ENCODE peak calls at places on chromosomes 13 and 19, in five cellular contexts. T is A549, A is IMR-90, C is H1, U is HepG2. R is an unnamed sample.

GRCh38 chr13:83877901-83878300 is 4.4 kb downstream of the SLITRK1 start:
- DNase-seq in T (no peak), A (no peak), C (no peak), U (no peak), R (no peak)

GRCh38 chr13:21405309-21405708 is 53.8 kb downstream of the ZDHHC20 start:
- DNase-seq in T (no peak), A (no peak), C (no peak), U (no peak), R (no peak)

GRCh38 chr19:14113762-14114414 is 3.7 kb downstream of the PRKACA start:
- DNase-seq in T (no peak), A (no peak), C (peak), U (no peak), R (peak)

GRCh38 chr13:20713751-20714150 is 10.3 kb downstream of the IL17D start:
- DNase-seq in T (no peak), A (peak), C (no peak), U (no peak), R (no peak)

GRCh38 chr19:44748426-44749254 is at the start of gene BCL3:
- DNase-seq in T (no peak), A (no peak), C (no peak), U (no peak), R (peak)

GRCh38 chr19:6030214-6030507 is 52.2 kb upstream of the RANBP3 start:
- DNase-seq in T (no peak), A (peak), C (no peak), U (no peak), R (no peak)

GRCh38 chr19:16446108-16447014 is 25.4 kb downstream of the EPS15L1 start:
- DNase-seq in T (no peak), A (peak), C (no peak), U (no peak), R (no peak)

GRCh38 chr13:80962173-80962572 is 621.2 kb upstream of the SPRY2 start:
- DNase-seq in T (no peak), A (no peak), C (no peak), U (no peak), R (no peak)

GRCh38 chr13:28099396-28100148 is 804 bp downstream of the FLT3 start:
- DNase-seq in T (no peak), A (no peak), C (no peak), U (no peak), R (no peak)

GRCh38 chr13:23824355-23824754 is 64.8 kb downstream of the MIPEP start:
- DNase-seq in T (no peak), A (no peak), C (no peak), U (no peak), R (no peak)

GRCh38 chr19:18733196-18733647 is 49.7 kb downstream of the CRTC1 start:
- DNase-seq in T (no peak), A (peak), C (no peak), U (peak), R (no peak)

GRCh38 chr13:41694902-41695301 is 237.6 kb downstream of the RGCC start:
- DNase-seq in T (peak), A (peak), C (no peak), U (no peak), R (peak)

GRCh38 chr19:694481-695349 is 537 bp downstream of the PRSS57 start:
- DNase-seq in T (no peak), A (no peak), C (no peak), U (no peak), R (no peak)

GRCh38 chr19:474126-475078 is 13.6 kb upstream of the SHC2 start:
- DNase-seq in T (no peak), A (no peak), C (no peak), U (no peak), R (no peak)

GRCh38 chr13:74129500-74130144 is 4.6 kb downstream of the KLF12 start:
- DNase-seq in T (no peak), A (no peak), C (no peak), U (no peak), R (peak)

GRCh38 chr19:7381073-7381390 is 32.3 kb downstream of the ARHGEF18 start:
- DNase-seq in T (no peak), A (no peak), C (peak), U (no peak), R (no peak)

GRCh38 chr19:13742756-13743155 is 21.6 kb upstream of the MRI1 start:
- DNase-seq in T (no peak), A (peak), C (no peak), U (no peak), R (no peak)

GRCh38 chr19:54661846-54662489 is 817 bp upstream of the LILRB4 start:
- DNase-seq in T (no peak), A (no peak), C (no peak), U (no peak), R (no peak)

GRCh38 chr13:35005051-35005450 is 63.0 kb downstream of the NBEA start:
- DNase-seq in T (no peak), A (no peak), C (no peak), U (no peak), R (no peak)

GRCh38 chr13:36850790-36851438 is 31.9 kb downstream of the RFXAP start:
- DNase-seq in T (no peak), A (no peak), C (peak), U (peak), R (no peak)

GRCh38 chr19:5271145-5271544 is 69.5 kb downstream of the PTPRS start:
- DNase-seq in T (peak), A (no peak), C (no peak), U (no peak), R (peak)

GRCh38 chr13:108963846-108964600 is 334.6 kb downstream of the MYO16 start:
- DNase-seq in T (no peak), A (peak), C (no peak), U (no peak), R (no peak)

DNA sequence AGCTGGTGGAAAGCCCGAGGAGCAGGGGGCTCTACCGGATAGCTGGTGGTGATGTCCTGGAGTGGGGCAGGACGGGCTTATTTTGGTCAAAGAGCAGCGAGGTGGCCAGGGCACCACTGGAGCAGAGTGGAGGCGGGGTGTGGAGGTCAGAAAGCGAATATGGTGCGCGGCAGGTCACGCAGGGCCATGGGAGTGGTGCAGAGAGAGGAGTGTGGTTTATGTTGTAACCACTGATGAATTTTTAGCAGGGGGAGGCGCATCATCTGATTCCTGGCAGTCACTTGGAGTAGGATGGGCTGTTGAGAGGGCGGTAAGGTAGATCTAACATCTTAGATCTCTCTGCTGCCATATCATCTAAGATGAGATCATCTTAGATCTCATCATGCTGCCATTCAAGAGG is 1.4 kb upstream of the ZNF414 start:
- DNase-seq in T (no peak), A (no peak), C (no peak), U (no peak), R (no peak)
- TF ChIP-seq MAFK in T (no peak), A (no peak), C (no peak), U (no peak), R (no peak)

GRCh38 chr19:48837586-48838191 is 1.4 kb upstream of the HSD17B14 start:
- DNase-seq in T (no peak), A (no peak), C (peak), U (no peak), R (no peak)
- H3K4me3 ChIP-seq in T (peak), A (no peak), C (peak), U (no peak), R (no peak)

GRCh38 chr19:33928458-33928950 is 131.8 kb downstream of the KCTD15 start:
- DNase-seq in T (no peak), A (no peak), C (no peak), U (no peak), R (no peak)
- TF ChIP-seq MAFK in T (no peak), A (no peak), C (no peak), U (no peak), R (no peak)

GRCh38 chr19:34431681-34432402 is 3.7 kb downstream of the UBA2 start:
- DNase-seq in T (no peak), A (peak), C (no peak), U (no peak), R (no peak)
- H3K4me3 ChIP-seq in T (no peak), A (no peak), C (no peak), U (no peak), R (no peak)

DNA sequence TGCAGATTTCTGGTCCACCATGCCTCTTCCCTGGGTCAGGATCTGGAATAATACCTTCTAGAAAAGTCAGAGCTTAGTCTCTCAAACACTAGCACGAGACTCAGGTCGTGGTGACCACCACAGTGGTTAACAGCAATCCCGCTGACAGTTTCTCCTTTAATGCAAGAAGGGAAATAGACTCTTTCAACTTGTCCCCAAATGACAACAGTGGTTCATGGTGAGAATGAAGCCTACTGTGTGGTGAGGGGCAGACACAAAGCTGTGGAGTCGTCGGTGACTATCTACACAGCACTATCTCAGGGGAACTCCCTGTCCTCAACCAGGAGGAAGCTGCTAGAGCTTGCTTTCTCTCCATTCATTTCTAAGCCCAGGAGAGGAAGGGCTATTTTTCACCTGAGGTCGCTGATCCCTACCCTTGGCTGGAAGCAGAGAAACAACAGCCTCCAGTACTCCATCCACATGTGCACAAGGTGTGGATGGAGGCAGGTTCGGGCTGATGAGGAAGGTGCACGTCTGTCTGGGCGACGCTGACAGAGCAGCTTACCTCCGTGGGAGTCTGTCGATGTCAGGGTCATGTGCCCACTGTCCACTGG is 72.4 kb downstream of the STK24 start:
- DNase-seq in T (no peak), A (no peak), C (no peak), U (no peak), R (no peak)
- TF ChIP-seq MAFK in T (no peak), A (no peak), C (no peak), U (no peak), R (no peak)

GRCh38 chr19:11639245-11639601 is 41.9 kb downstream of the ZNF627 start:
- DNase-seq in T (no peak), A (no peak), C (no peak), U (no peak), R (no peak)

GRCh38 chr19:11641241-11641640 is 44.0 kb downstream of the ZNF627 start:
- DNase-seq in T (no peak), A (no peak), C (no peak), U (no peak), R (no peak)

GRCh38 chr19:11642902-11643301 is 45.6 kb downstream of the ZNF627 start:
- DNase-seq in T (no peak), A (no peak), C (no peak), U (no peak), R (no peak)

GRCh38 chr19:11639602-11640471 is 42.6 kb downstream of the ZNF627 start:
- DNase-seq in T (peak), A (peak), C (peak), U (peak), R (peak)
- H3K4me3 ChIP-seq in T (peak), A (peak), C (peak), U (peak), R (peak)

DNA sequence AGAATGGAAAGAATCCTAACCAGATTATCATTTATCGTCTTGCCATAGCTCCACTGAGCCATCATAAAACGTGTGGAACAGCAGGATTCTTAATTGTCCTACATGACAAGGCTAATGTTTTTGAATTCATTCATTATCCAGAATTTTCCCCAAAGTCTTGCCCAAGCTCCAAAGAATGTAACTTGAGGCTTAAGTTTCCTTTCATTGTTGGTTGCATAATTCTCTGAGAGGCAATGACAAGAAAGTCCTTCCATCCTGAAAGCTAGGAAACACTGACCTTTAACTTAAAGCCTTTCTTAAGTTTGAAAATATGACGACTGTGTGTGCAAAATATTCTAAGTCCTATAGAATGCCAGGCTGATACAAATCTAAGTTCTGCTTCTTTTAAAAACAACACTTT is 546.1 kb downstream of the SUCLA2 start:
- DNase-seq in T (no peak), A (peak), C (no peak), U (no peak), R (no peak)
- TF ChIP-seq MAFK in T (no peak), A (no peak), C (no peak), U (no peak), R (no peak)

GRCh38 chr13:46179576-46180368 is 2.2 kb downstream of the LCP1 start:
- DNase-seq in T (no peak), A (no peak), C (no peak), U (no peak), R (peak)
- H3K4me3 ChIP-seq in T (no peak), A (no peak), C (no peak), U (no peak), R (peak)

GRCh38 chr19:19746286-19747213 is 13.6 kb upstream of the ZNF14 start:
- DNase-seq in T (no peak), A (no peak), C (no peak), U (no peak), R (no peak)
- TF ChIP-seq MAFK in T (no peak), A (no peak), C (no peak), U (no peak), R (no peak)